ENCODE peak calls at places on chromosomes 7 and 10, in five cellular contexts. One of them, this sample, is unnamed.
A peak's percentile ranks its signal among the peaks of the same experiment; 100 is the strongest.

GRCh38 chr7:14590206-14590605 is 312.3 kb downstream of the DGKB start:
- ATAC-seq in A549: no peak
- ATAC-seq in body of pancreas: no peak
- ATAC-seq in IMR-90: no peak
- ATAC-seq in HCT116: no peak
- ATAC-seq in this sample: no peak

GRCh38 chr7:75957021-75957736 is 37.2 kb downstream of the TMEM120A start:
- ATAC-seq in IMR-90: no peak
- ATAC-seq in HCT116: peak; percentile 33
- ATAC-seq in body of pancreas: peak; percentile 90
- ATAC-seq in A549: peak; percentile 52
- ATAC-seq in this sample: no peak

GRCh38 chr10:43336641-43337318 is 34.7 kb upstream of the FXYD4 start:
- ATAC-seq in body of pancreas: peak; percentile 55
- ATAC-seq in HCT116: no peak
- ATAC-seq in IMR-90: no peak
- ATAC-seq in A549: peak; percentile 89
- ATAC-seq in this sample: no peak

GRCh38 chr10:126245501-126245900 is 142.8 kb downstream of the ADAM12 start:
- ATAC-seq in IMR-90: no peak
- ATAC-seq in A549: no peak
- ATAC-seq in body of pancreas: no peak
- ATAC-seq in HCT116: no peak
- ATAC-seq in this sample: no peak

GRCh38 chr7:107025449-107026103 is 18.9 kb upstream of the PRKAR2B start:
- ATAC-seq in HCT116: no peak
- ATAC-seq in IMR-90: no peak
- ATAC-seq in body of pancreas: no peak
- ATAC-seq in A549: no peak
- ATAC-seq in this sample: no peak

GRCh38 chr7:12315049-12315448 is 88.6 kb downstream of the VWDE start:
- ATAC-seq in body of pancreas: no peak
- ATAC-seq in HCT116: no peak
- ATAC-seq in A549: no peak
- ATAC-seq in IMR-90: no peak
- ATAC-seq in this sample: no peak

GRCh38 chr7:21123586-21123985 is 304.3 kb upstream of the SP4 start:
- ATAC-seq in body of pancreas: no peak
- ATAC-seq in A549: no peak
- ATAC-seq in HCT116: no peak
- ATAC-seq in IMR-90: no peak
- ATAC-seq in this sample: no peak

GRCh38 chr10:67868132-67868531 is 16.3 kb upstream of the SIRT1 start:
- ATAC-seq in IMR-90: no peak
- ATAC-seq in A549: no peak
- ATAC-seq in HCT116: no peak
- ATAC-seq in body of pancreas: no peak
- ATAC-seq in this sample: no peak

GRCh38 chr10:13993634-13994033 is 337.1 kb downstream of the FRMD4A start:
- ATAC-seq in A549: no peak
- ATAC-seq in body of pancreas: no peak
- ATAC-seq in HCT116: no peak
- ATAC-seq in IMR-90: no peak
- ATAC-seq in this sample: no peak

GRCh38 chr10:113151178-113151577 is 201.1 kb downstream of the TCF7L2 start:
- ATAC-seq in A549: no peak
- ATAC-seq in body of pancreas: no peak
- ATAC-seq in HCT116: no peak
- ATAC-seq in IMR-90: no peak
- ATAC-seq in this sample: peak; percentile 42

GRCh38 chr10:52256832-52257691 is 57.0 kb upstream of the DKK1 start:
- ATAC-seq in A549: no peak
- ATAC-seq in IMR-90: peak; percentile 24
- ATAC-seq in HCT116: no peak
- ATAC-seq in body of pancreas: no peak
- ATAC-seq in this sample: no peak

GRCh38 chr7:117045927-117046710 is 92.8 kb downstream of the ST7 start:
- ATAC-seq in IMR-90: no peak
- ATAC-seq in HCT116: no peak
- ATAC-seq in body of pancreas: no peak
- ATAC-seq in A549: no peak
- ATAC-seq in this sample: no peak

GRCh38 chr7:5595545-5596045 is 172.0 kb upstream of the TNRC18 start:
- ATAC-seq in IMR-90: peak; percentile 5
- ATAC-seq in body of pancreas: no peak
- ATAC-seq in A549: peak; percentile 22
- ATAC-seq in HCT116: peak; percentile 5
- ATAC-seq in this sample: no peak

GRCh38 chr7:3092468-3092867 is 48.8 kb upstream of the CARD11 start:
- ATAC-seq in HCT116: no peak
- ATAC-seq in A549: no peak
- ATAC-seq in IMR-90: no peak
- ATAC-seq in body of pancreas: no peak
- ATAC-seq in this sample: no peak

GRCh38 chr7:50497068-50497642 is 47.0 kb upstream of the FIGNL1 start:
- ATAC-seq in IMR-90: peak; percentile 51
- ATAC-seq in body of pancreas: peak; percentile 38
- ATAC-seq in HCT116: no peak
- ATAC-seq in A549: no peak
- ATAC-seq in this sample: peak; percentile 35

GRCh38 chr10:61125560-61126250 is 181.7 kb upstream of the RHOBTB1 start:
- ATAC-seq in body of pancreas: no peak
- ATAC-seq in IMR-90: no peak
- ATAC-seq in A549: no peak
- ATAC-seq in HCT116: no peak
- ATAC-seq in this sample: no peak

GRCh38 chr10:124568858-124569622 is 107.4 kb downstream of the LHPP start:
- ATAC-seq in body of pancreas: no peak
- ATAC-seq in IMR-90: no peak
- ATAC-seq in HCT116: no peak
- ATAC-seq in A549: no peak
- ATAC-seq in this sample: peak; percentile 27

GRCh38 chr7:137936509-137937201 is 65.2 kb downstream of the CREB3L2 start:
- ATAC-seq in IMR-90: no peak
- ATAC-seq in A549: no peak
- ATAC-seq in body of pancreas: no peak
- ATAC-seq in HCT116: no peak
- ATAC-seq in this sample: no peak

GRCh38 chr10:97456034-97456685 is 10.2 kb downstream of the ZDHHC16 start:
- ATAC-seq in HCT116: no peak
- ATAC-seq in body of pancreas: no peak
- ATAC-seq in IMR-90: no peak
- ATAC-seq in A549: no peak
- ATAC-seq in this sample: no peak

GRCh38 chr10:21336476-21337170 is 188.9 kb downstream of the SKIDA1 start:
- ATAC-seq in A549: peak; percentile 88
- ATAC-seq in IMR-90: peak; percentile 77
- ATAC-seq in body of pancreas: peak; percentile 73
- ATAC-seq in HCT116: peak; percentile 79
- ATAC-seq in this sample: peak; percentile 57

GRCh38 chr7:129376778-129377700 is 57.2 kb upstream of the STRIP2 start:
- ATAC-seq in body of pancreas: no peak
- ATAC-seq in IMR-90: peak; percentile 76
- ATAC-seq in A549: peak; percentile 38
- ATAC-seq in HCT116: peak; percentile 30
- ATAC-seq in this sample: no peak

GRCh38 chr10:127913368-127913759 is 6.5 kb downstream of the PTPRE start:
- ATAC-seq in IMR-90: no peak
- ATAC-seq in body of pancreas: no peak
- ATAC-seq in HCT116: no peak
- ATAC-seq in A549: no peak
- ATAC-seq in this sample: no peak

GRCh38 chr10:97331304-97331703 is 3.2 kb downstream of the FRAT2 start:
- ATAC-seq in HCT116: no peak
- ATAC-seq in body of pancreas: no peak
- ATAC-seq in IMR-90: no peak
- ATAC-seq in A549: no peak
- ATAC-seq in this sample: no peak

GRCh38 chr7:143271240-143271639 is 8.0 kb downstream of the GSTK1 start:
- ATAC-seq in body of pancreas: no peak
- ATAC-seq in IMR-90: no peak
- ATAC-seq in A549: no peak
- ATAC-seq in HCT116: no peak
- ATAC-seq in this sample: no peak

GRCh38 chr10:112637901-112638300 is 190.9 kb downstream of the VTI1A start:
- ATAC-seq in HCT116: no peak
- ATAC-seq in IMR-90: no peak
- ATAC-seq in A549: no peak
- ATAC-seq in body of pancreas: no peak
- ATAC-seq in this sample: no peak

GRCh38 chr10:131907679-131908078 is 6.9 kb downstream of the PPP2R2D start:
- ATAC-seq in A549: no peak
- ATAC-seq in body of pancreas: no peak
- ATAC-seq in HCT116: no peak
- ATAC-seq in IMR-90: no peak
- ATAC-seq in this sample: no peak

GRCh38 chr10:3467052-3467906 is 294.7 kb upstream of the PITRM1 start:
- ATAC-seq in body of pancreas: peak; percentile 38
- ATAC-seq in A549: peak; percentile 80
- ATAC-seq in IMR-90: peak; percentile 58
- ATAC-seq in HCT116: peak; percentile 83
- ATAC-seq in this sample: peak; percentile 63

GRCh38 chr10:123863721-123864432 is 27.7 kb downstream of the CPXM2 start:
- ATAC-seq in A549: no peak
- ATAC-seq in HCT116: peak; percentile 46
- ATAC-seq in body of pancreas: no peak
- ATAC-seq in IMR-90: no peak
- ATAC-seq in this sample: no peak

GRCh38 chr7:139265673-139266072 is 34.6 kb downstream of the UBN2 start:
- ATAC-seq in HCT116: no peak
- ATAC-seq in IMR-90: no peak
- ATAC-seq in A549: no peak
- ATAC-seq in body of pancreas: no peak
- ATAC-seq in this sample: no peak

GRCh38 chr10:132865851-132866600 is 76.3 kb downstream of the CFAP46 start:
- ATAC-seq in body of pancreas: no peak
- ATAC-seq in IMR-90: no peak
- ATAC-seq in A549: peak; percentile 31
- ATAC-seq in HCT116: no peak
- ATAC-seq in this sample: no peak

GRCh38 chr10:12670004-12670403 is 320.7 kb downstream of the CAMK1D start:
- ATAC-seq in body of pancreas: no peak
- ATAC-seq in IMR-90: no peak
- ATAC-seq in HCT116: no peak
- ATAC-seq in A549: no peak
- ATAC-seq in this sample: no peak

GRCh38 chr7:92295391-92295790 is 49.6 kb downstream of the ANKIB1 start:
- ATAC-seq in IMR-90: no peak
- ATAC-seq in body of pancreas: no peak
- ATAC-seq in A549: no peak
- ATAC-seq in HCT116: no peak
- ATAC-seq in this sample: no peak

GRCh38 chr10:114899982-114900381 is 38.0 kb upstream of the TRUB1 start:
- ATAC-seq in IMR-90: no peak
- ATAC-seq in A549: no peak
- ATAC-seq in body of pancreas: no peak
- ATAC-seq in HCT116: no peak
- ATAC-seq in this sample: no peak

GRCh38 chr7:450741-451140 is 68.9 kb downstream of the PDGFA start:
- ATAC-seq in HCT116: no peak
- ATAC-seq in A549: no peak
- ATAC-seq in IMR-90: no peak
- ATAC-seq in body of pancreas: no peak
- ATAC-seq in this sample: no peak

DNA sequence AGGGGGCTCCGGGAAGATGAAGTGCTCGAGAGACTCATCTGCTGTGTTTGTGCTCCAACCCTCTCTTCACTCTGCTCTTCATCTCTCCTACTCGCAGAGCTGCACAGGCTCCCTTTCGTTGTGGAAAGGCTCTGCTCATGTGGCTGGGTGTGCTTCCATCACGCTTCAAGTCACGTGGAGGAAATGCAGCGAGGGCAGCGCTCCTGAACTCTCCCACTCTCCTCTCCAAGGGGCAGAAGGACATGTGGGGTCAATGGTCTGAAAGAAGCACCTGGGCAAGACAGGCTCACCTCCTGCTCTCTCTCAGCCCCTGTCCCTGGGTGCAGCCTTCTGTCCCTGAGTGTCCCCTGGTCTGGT is 72.6 kb downstream of the USP6NL start:
- ATAC-seq in HCT116: no peak
- ATAC-seq in IMR-90: no peak
- ATAC-seq in A549: no peak
- ATAC-seq in body of pancreas: no peak
- ATAC-seq in this sample: no peak
- TF ChIP-seq POLR2A in HCT116: no peak
- TF ChIP-seq POLR2A in IMR-90: no peak
- TF ChIP-seq POLR2A in A549: no peak
- TF ChIP-seq POLR2A in body of pancreas: no peak
- TF ChIP-seq POLR2A in this sample: no peak

DNA sequence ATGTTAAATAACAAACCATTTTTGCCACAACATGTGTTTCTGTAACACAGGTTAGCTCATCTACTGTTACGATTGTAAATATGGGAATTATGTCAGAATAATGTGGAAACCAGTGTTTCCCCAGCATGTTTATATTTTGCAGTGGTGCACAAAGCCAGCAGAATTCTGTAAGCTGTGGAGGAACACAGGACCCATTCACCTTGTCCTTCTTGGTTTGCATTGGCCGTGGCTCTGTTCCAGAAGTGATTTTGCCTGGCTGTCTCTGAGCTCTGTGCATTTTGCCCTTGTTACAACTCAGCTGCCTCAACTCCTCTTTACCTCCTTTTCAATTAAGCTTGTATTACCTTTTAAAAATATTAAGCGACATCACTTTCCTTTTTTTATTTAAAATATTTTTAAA is 33.8 kb downstream of the EEPD1 start:
- ATAC-seq in A549: no peak
- ATAC-seq in body of pancreas: no peak
- ATAC-seq in HCT116: no peak
- ATAC-seq in IMR-90: peak; percentile 7
- ATAC-seq in this sample: no peak
- H3K4me3 ChIP-seq in A549: no peak overlapping the region
- H3K4me3 ChIP-seq in body of pancreas: no peak overlapping the region
- H3K4me3 ChIP-seq in HCT116: no peak overlapping the region
- H3K4me3 ChIP-seq in IMR-90: no peak overlapping the region
- H3K4me3 ChIP-seq in this sample: no peak overlapping the region

GRCh38 chr7:141374425-141374824 is 176.8 kb upstream of the AGK start:
- ATAC-seq in body of pancreas: no peak
- ATAC-seq in IMR-90: no peak
- ATAC-seq in HCT116: no peak
- ATAC-seq in A549: no peak
- ATAC-seq in this sample: no peak

GRCh38 chr7:141381794-141382453 is 169.3 kb upstream of the AGK start:
- ATAC-seq in HCT116: no peak
- ATAC-seq in A549: peak; percentile 46
- ATAC-seq in IMR-90: no peak
- ATAC-seq in body of pancreas: no peak
- ATAC-seq in this sample: no peak

GRCh38 chr7:141378405-141378804 is 172.8 kb upstream of the AGK start:
- ATAC-seq in IMR-90: no peak
- ATAC-seq in body of pancreas: no peak
- ATAC-seq in A549: no peak
- ATAC-seq in HCT116: no peak
- ATAC-seq in this sample: no peak
- TF ChIP-seq POLR2A in IMR-90: no peak
- TF ChIP-seq POLR2A in body of pancreas: no peak
- TF ChIP-seq POLR2A in A549: no peak
- TF ChIP-seq POLR2A in HCT116: no peak
- TF ChIP-seq POLR2A in this sample: no peak

GRCh38 chr7:44976746-44977196 is 2.0 kb downstream of the MYO1G start:
- ATAC-seq in A549: no peak
- ATAC-seq in HCT116: no peak
- ATAC-seq in body of pancreas: no peak
- ATAC-seq in IMR-90: no peak
- ATAC-seq in this sample: no peak
- H3K4me3 ChIP-seq in A549: no peak overlapping the region
- H3K4me3 ChIP-seq in HCT116: no peak overlapping the region
- H3K4me3 ChIP-seq in body of pancreas: no peak overlapping the region
- H3K4me3 ChIP-seq in IMR-90: no peak overlapping the region
- H3K4me3 ChIP-seq in this sample: no peak overlapping the region